ENCODE peak calls at places on chromosome 5, in six cellular contexts. S is GM12865, P is psoas muscle, J is cardiac fibroblast, V is HCT116, C is lower lobe of right lung. H is an unnamed sample.

GRCh38 chr5:59218424-59219045 is 635.7 kb downstream of the RAB3C start:
- DNase-seq in S (no peak), P (no peak), J (peak; percentile 36), V (no peak), C (no peak), H (peak; percentile 49)

GRCh38 chr5:115415143-115415491 is 118.7 kb upstream of the CCDC112 start:
- DNase-seq in S (peak; percentile 21), P (no peak), J (peak; percentile 86), V (peak; percentile 78), C (peak; percentile 81), H (peak; percentile 90)

GRCh38 chr5:7435503-7435902 is 39.6 kb downstream of the ADCY2 start:
- DNase-seq in S (no peak), P (no peak), J (no peak), V (no peak), C (no peak), H (no peak)

GRCh38 chr5:138557677-138558076 is 14.6 kb upstream of the ETF1 start:
- DNase-seq in S (no peak), P (no peak), J (no peak), V (no peak), C (no peak), H (no peak)

GRCh38 chr5:81355291-81356251 is 38.4 kb downstream of the ACOT12 start:
- DNase-seq in S (no peak), P (no peak), J (no peak), V (no peak), C (no peak), H (no peak)

GRCh38 chr5:125683669-125684068 is 739.5 kb upstream of the GRAMD2B start:
- DNase-seq in S (no peak), P (no peak), J (peak; percentile 3), V (no peak), C (no peak), H (no peak)

GRCh38 chr5:141330299-141331080 is at the start of gene PCDHGA1:
- DNase-seq in S (peak; percentile 69), P (no peak), J (peak; percentile 75), V (no peak), C (no peak), H (peak; percentile 40)

GRCh38 chr5:171703116-171703515 is 82.5 kb upstream of the SMIM23 start:
- DNase-seq in S (no peak), P (no peak), J (no peak), V (no peak), C (no peak), H (no peak)

GRCh38 chr5:133480366-133480765 is 132.0 kb downstream of the FSTL4 start:
- DNase-seq in S (no peak), P (no peak), J (no peak), V (no peak), C (no peak), H (no peak)

GRCh38 chr5:15069407-15069905 is 197.9 kb upstream of the ANKH start:
- DNase-seq in S (no peak), P (no peak), J (peak; percentile 2), V (no peak), C (no peak), H (peak; percentile 80)

GRCh38 chr5:164013077-164013670 is 507.8 kb downstream of the MAT2B start:
- DNase-seq in S (peak; percentile 80), P (no peak), J (peak; percentile 91), V (peak; percentile 6), C (no peak), H (peak; percentile 66)

GRCh38 chr5:32814620-32815019 is 103.5 kb downstream of the NPR3 start:
- DNase-seq in S (no peak), P (no peak), J (peak; percentile 93), V (no peak), C (no peak), H (peak; percentile 78)

GRCh38 chr5:168467755-168468280 is 18.5 kb upstream of the RARS1 start:
- DNase-seq in S (no peak), P (no peak), J (no peak), V (no peak), C (no peak), H (no peak)

GRCh38 chr5:177445052-177446016 is 1.3 kb upstream of the PRR7 start:
- DNase-seq in S (peak; percentile 67), P (no peak), J (no peak), V (no peak), C (no peak), H (no peak)

GRCh38 chr5:178590141-178590923 is at the start of gene COL23A1:
- DNase-seq in S (peak; percentile 3), P (peak; percentile 81), J (peak; percentile 47), V (no peak), C (peak; percentile 68), H (peak; percentile 13)

GRCh38 chr5:143673676-143674468 is 138.1 kb upstream of the HMHB1 start:
- DNase-seq in S (no peak), P (no peak), J (peak; percentile 36), V (no peak), C (no peak), H (peak; percentile 84)

GRCh38 chr5:180153991-180154390 is 55.0 kb downstream of the RASGEF1C start:
- DNase-seq in S (no peak), P (no peak), J (no peak), V (no peak), C (peak; percentile 19), H (no peak)

GRCh38 chr5:157283434-157283833 is 17.5 kb downstream of the CYFIP2 start:
- DNase-seq in S (peak; percentile 72), P (no peak), J (no peak), V (no peak), C (no peak), H (no peak)

GRCh38 chr5:159223469-159223868 is 14.1 kb upstream of the RNF145 start:
- DNase-seq in S (no peak), P (no peak), J (no peak), V (no peak), C (no peak), H (no peak)

DNA sequence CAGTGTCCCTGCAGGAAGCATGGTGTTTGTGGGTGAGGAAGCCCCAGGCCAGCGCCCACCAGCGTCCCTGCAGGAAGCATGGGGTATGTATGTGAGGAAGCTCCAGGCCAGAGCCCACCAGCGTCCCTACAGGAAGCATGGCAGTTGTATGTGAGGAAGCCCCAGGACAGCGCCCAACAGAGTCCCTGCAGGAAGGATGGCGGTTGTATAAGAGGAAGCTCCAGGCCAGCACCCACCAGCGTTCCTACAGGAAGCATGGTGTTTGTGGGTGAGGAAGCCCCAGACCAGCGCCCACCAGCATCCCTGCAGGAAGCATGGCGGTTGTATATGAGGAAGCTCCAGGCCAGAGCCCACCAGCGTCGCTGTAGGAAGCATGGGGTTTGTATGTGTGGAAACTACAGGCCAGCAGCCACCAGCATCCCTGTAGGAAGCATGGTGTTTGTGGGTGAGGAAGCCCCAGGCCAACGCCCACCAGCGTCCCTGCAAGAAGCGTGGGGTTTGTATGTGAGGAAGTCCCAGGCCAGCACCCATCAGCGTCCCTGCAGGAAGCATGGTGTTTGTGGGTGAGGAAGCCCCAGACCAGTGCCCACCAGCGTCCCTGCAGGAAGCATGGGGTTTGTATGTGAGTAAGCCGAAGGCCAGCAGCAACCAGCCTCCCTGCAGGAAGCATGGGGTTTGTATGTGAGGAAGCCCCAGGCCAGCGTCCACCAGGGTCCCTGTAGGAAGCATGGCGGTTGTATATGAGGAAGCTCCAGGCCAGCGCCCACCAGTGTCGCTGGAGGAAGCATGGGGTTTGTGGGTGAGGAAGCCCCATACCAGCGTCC is 79.2 kb downstream of the DAP start:
- DNase-seq in S (no peak), P (no peak), J (no peak), V (no peak), C (no peak), H (no peak)
- TF ChIP-seq CTCF in S (no peak), P (no peak), J (no peak), V (no peak), C (no peak), H (no peak)

GRCh38 chr5:119335261-119335677 is 20.6 kb upstream of the TNFAIP8 start:
- DNase-seq in S (no peak), P (no peak), J (no peak), V (no peak), C (no peak), H (no peak)

GRCh38 chr5:119336262-119336661 is 19.6 kb upstream of the TNFAIP8 start:
- DNase-seq in S (no peak), P (no peak), J (no peak), V (no peak), C (no peak), H (no peak)

GRCh38 chr5:119331566-119332095 is 24.2 kb upstream of the TNFAIP8 start:
- DNase-seq in S (no peak), P (no peak), J (no peak), V (no peak), C (no peak), H (no peak)

GRCh38 chr5:119332978-119333401 is 22.8 kb upstream of the TNFAIP8 start:
- DNase-seq in S (peak; percentile 64), P (no peak), J (no peak), V (no peak), C (no peak), H (peak; percentile 95)

GRCh38 chr5:119333421-119333851 is 22.4 kb upstream of the TNFAIP8 start:
- DNase-seq in S (no peak), P (no peak), J (no peak), V (no peak), C (no peak), H (peak; percentile 88)
- H3K4me3 ChIP-seq in S (peak overlapping the region; percentile 68), P (no peak overlapping the region), J (no peak overlapping the region), V (no peak overlapping the region), C (peak overlapping the region; percentile 4), H (peak overlapping the region; percentile 45)

GRCh38 chr5:146446861-146447733 is at the start of gene TCERG1:
- DNase-seq in S (peak; percentile 100), P (peak; percentile 100), J (peak; percentile 100), V (peak; percentile 100), C (peak; percentile 99), H (peak; percentile 98)

GRCh38 chr5:146447734-146448380 is 724 bp downstream of the TCERG1 start:
- DNase-seq in S (peak; percentile 70), P (no peak), J (peak; percentile 60), V (no peak), C (peak; percentile 65), H (peak; percentile 77)

GRCh38 chr5:146448783-146449519 is 1.8 kb downstream of the TCERG1 start:
- DNase-seq in S (no peak), P (no peak), J (no peak), V (no peak), C (no peak), H (no peak)

DNA sequence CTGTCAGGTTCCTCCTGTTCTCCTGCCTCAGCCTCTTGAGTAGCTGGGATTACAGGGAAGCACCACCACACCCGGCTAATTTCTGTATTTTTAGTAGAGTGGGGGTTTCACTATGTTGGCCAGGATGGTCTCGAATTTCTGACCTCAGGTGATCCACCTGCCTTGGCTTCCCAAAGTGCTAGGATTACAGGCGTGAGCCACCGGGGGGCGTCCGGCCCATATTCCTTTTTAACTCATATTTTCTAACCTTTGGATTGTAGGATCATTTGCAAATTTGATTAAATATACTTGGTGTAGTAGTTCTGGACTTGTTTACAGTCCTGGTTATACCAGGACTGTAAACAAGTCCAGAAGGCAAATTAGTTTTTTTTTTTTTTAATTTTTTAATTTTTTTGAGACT is 4.3 kb downstream of the TCERG1 start:
- DNase-seq in S (no peak), P (no peak), J (no peak), V (no peak), C (no peak), H (no peak)
- TF ChIP-seq CTCF in S (peak; percentile 13), P (no peak), J (no peak), V (no peak), C (no peak), H (peak; percentile 9)

GRCh38 chr5:29023541-29023940 is 1985.2 kb upstream of the CDH9 start:
- DNase-seq in S (no peak), P (no peak), J (no peak), V (no peak), C (no peak), H (no peak)

DNA sequence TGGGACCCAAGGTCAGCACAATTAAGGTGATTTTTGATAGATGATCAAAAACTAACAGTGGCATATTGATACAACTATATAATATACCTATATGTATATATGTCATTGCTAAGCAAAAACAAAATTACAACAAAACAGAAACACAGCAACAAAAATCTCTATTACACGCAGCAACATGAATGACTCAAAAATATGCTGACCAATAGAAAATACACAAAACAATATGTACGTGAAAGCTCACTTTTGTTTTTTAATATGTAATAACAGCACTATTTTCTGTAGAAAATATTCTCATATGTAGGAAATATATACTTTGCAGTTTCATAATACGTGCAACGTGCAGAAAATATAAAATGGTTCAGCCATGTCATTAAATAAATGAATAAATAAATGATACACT is 1985.7 kb upstream of the CDH9 start:
- DNase-seq in S (no peak), P (no peak), J (no peak), V (no peak), C (no peak), H (no peak)
- H3K4me3 ChIP-seq in S (no peak overlapping the region), P (no peak overlapping the region), J (no peak overlapping the region), V (no peak overlapping the region), C (no peak overlapping the region), H (no peak overlapping the region)

H was measured in bronchial epithelial cell.